ENCODE peak calls at places on chromosomes 13 and 19, in six cellular contexts. J, B, F, P, H and E are unnamed samples.

GRCh38 chr19:4575267-4575793 is 15.8 kb upstream of the SEMA6B start:
- DNase-seq in J (no peak), B (no peak), F (no peak), P (no peak), H (peak), E (no peak)

GRCh38 chr19:10292206-10292788 is 2.5 kb downstream of the ICAM5 start:
- DNase-seq in J (peak), B (peak), F (peak), P (peak), H (peak), E (peak)

GRCh38 chr13:71577127-71577526 is 289.9 kb downstream of the DACH1 start:
- DNase-seq in J (no peak), B (no peak), F (no peak), P (no peak), H (no peak), E (no peak)

GRCh38 chr13:93496985-93497673 is 270.5 kb downstream of the GPC6 start:
- DNase-seq in J (peak), B (no peak), F (no peak), P (no peak), H (no peak), E (no peak)

GRCh38 chr19:35248310-35249145 is at the start of gene LSR:
- DNase-seq in J (peak), B (peak), F (peak), P (peak), H (peak), E (peak)

GRCh38 chr13:43783820-43784219 is 3.0 kb downstream of the ENOX1 start:
- DNase-seq in J (no peak), B (no peak), F (no peak), P (no peak), H (no peak), E (no peak)

GRCh38 chr13:49701481-49701880 is 10.2 kb upstream of the EBPL start:
- DNase-seq in J (no peak), B (no peak), F (no peak), P (no peak), H (no peak), E (no peak)

GRCh38 chr13:58994077-58994476 is 1169.7 kb downstream of the DIAPH3 start:
- DNase-seq in J (no peak), B (no peak), F (no peak), P (no peak), H (no peak), E (no peak)

GRCh38 chr19:10975374-10976036 is 14.7 kb downstream of the SMARCA4 start:
- DNase-seq in J (no peak), B (no peak), F (peak), P (no peak), H (no peak), E (no peak)

GRCh38 chr13:46523972-46524737 is 28.8 kb upstream of the LRCH1 start:
- DNase-seq in J (no peak), B (no peak), F (no peak), P (no peak), H (no peak), E (no peak)

GRCh38 chr13:59950201-59950730 is 213.5 kb downstream of the DIAPH3 start:
- DNase-seq in J (no peak), B (no peak), F (no peak), P (no peak), H (no peak), E (no peak)

GRCh38 chr13:90803210-90803609 is 544.3 kb upstream of the MIR17HG start:
- DNase-seq in J (no peak), B (no peak), F (no peak), P (no peak), H (no peak), E (no peak)

GRCh38 chr19:33437351-33438015 is 64.0 kb downstream of the CEBPG start:
- DNase-seq in J (no peak), B (no peak), F (no peak), P (no peak), H (no peak), E (no peak)

GRCh38 chr19:35911790-35912189 is 3.7 kb upstream of the TYROBP start:
- DNase-seq in J (no peak), B (no peak), F (peak), P (no peak), H (no peak), E (no peak)

GRCh38 chr13:48151766-48152165 is 56.9 kb upstream of the MED4 start:
- DNase-seq in J (no peak), B (no peak), F (no peak), P (no peak), H (no peak), E (no peak)

GRCh38 chr13:80168089-80168850 is 172.7 kb downstream of the SPRY2 start:
- DNase-seq in J (no peak), B (no peak), F (no peak), P (no peak), H (no peak), E (no peak)

GRCh38 chr13:98837896-98838295 is 85.4 kb upstream of the SLC15A1 start:
- DNase-seq in J (no peak), B (no peak), F (no peak), P (no peak), H (no peak), E (no peak)

GRCh38 chr13:51728972-51729371 is 75.0 kb downstream of the DHRS12 start:
- DNase-seq in J (no peak), B (no peak), F (no peak), P (no peak), H (no peak), E (no peak)

GRCh38 chr13:45332831-45333219 is 8.2 kb downstream of the TPT1 start:
- DNase-seq in J (no peak), B (no peak), F (no peak), P (no peak), H (no peak), E (no peak)

GRCh38 chr19:14672043-14672872 is 2.4 kb downstream of the ADGRE3 start:
- DNase-seq in J (no peak), B (no peak), F (no peak), P (no peak), H (no peak), E (no peak)

GRCh38 chr13:114038211-114038613 is 64.3 kb upstream of the C13orf46 start:
- DNase-seq in J (no peak), B (no peak), F (no peak), P (no peak), H (no peak), E (no peak)

GRCh38 chr13:20923272-20923671 is 20.7 kb upstream of the XPO4 start:
- DNase-seq in J (no peak), B (no peak), F (no peak), P (no peak), H (no peak), E (no peak)

GRCh38 chr13:112735791-112736190 is 46.0 kb downstream of the ATP11A start:
- DNase-seq in J (no peak), B (no peak), F (no peak), P (no peak), H (peak), E (no peak)

GRCh38 chr19:18168673-18169381 is 4.8 kb upstream of the IFI30 start:
- DNase-seq in J (no peak), B (peak), F (no peak), P (no peak), H (no peak), E (no peak)

GRCh38 chr13:22062478-22063205 is 391.8 kb downstream of the FGF9 start:
- DNase-seq in J (no peak), B (no peak), F (no peak), P (no peak), H (no peak), E (no peak)

GRCh38 chr19:3851254-3852176 is 17.3 kb downstream of the ZFR2 start:
- DNase-seq in J (no peak), B (no peak), F (no peak), P (no peak), H (no peak), E (no peak)

GRCh38 chr13:42474954-42475353 is 99.0 kb upstream of the TNFSF11 start:
- DNase-seq in J (no peak), B (no peak), F (no peak), P (no peak), H (no peak), E (no peak)

GRCh38 chr13:89363144-89363543 is 1692.0 kb downstream of the SLITRK5 start:
- DNase-seq in J (no peak), B (no peak), F (no peak), P (no peak), H (peak), E (no peak)

GRCh38 chr13:53004605-53005004 is 24.0 kb upstream of the OLFM4 start:
- DNase-seq in J (peak), B (no peak), F (no peak), P (no peak), H (no peak), E (no peak)
- TF ChIP-seq CTCF in J (peak), B (no peak), F (no peak), P (no peak), H (no peak), E (no peak)

GRCh38 chr19:7679017-7679720 is 1.5 kb upstream of the TRAPPC5 start:
- DNase-seq in J (peak), B (peak), F (no peak), P (peak), H (no peak), E (no peak)
- TF ChIP-seq CTCF in J (peak), B (no peak), F (no peak), P (peak), H (no peak), E (no peak)

GRCh38 chr13:39209731-39210633 is 171.7 kb downstream of the NHLRC3 start:
- DNase-seq in J (no peak), B (no peak), F (no peak), P (no peak), H (no peak), E (no peak)

GRCh38 chr13:39215971-39216370 is 177.7 kb downstream of the NHLRC3 start:
- DNase-seq in J (no peak), B (no peak), F (no peak), P (no peak), H (no peak), E (no peak)

GRCh38 chr13:39210961-39211534 is 172.8 kb downstream of the NHLRC3 start:
- DNase-seq in J (no peak), B (no peak), F (no peak), P (no peak), H (no peak), E (no peak)
- TF ChIP-seq CTCF in J (no peak), B (no peak), F (no peak), P (no peak), H (no peak), E (no peak)

GRCh38 chr13:26718872-26719271 is 41.7 kb downstream of the GPR12 start:
- DNase-seq in J (no peak), B (no peak), F (no peak), P (no peak), H (no peak), E (no peak)

GRCh38 chr13:26716984-26717383 is 43.6 kb downstream of the GPR12 start:
- DNase-seq in J (no peak), B (no peak), F (no peak), P (no peak), H (no peak), E (peak)

GRCh38 chr13:26721251-26721939 is 39.2 kb downstream of the GPR12 start:
- DNase-seq in J (peak), B (no peak), F (peak), P (peak), H (no peak), E (peak)

GRCh38 chr13:26718146-26718545 is 42.4 kb downstream of the GPR12 start:
- DNase-seq in J (no peak), B (no peak), F (no peak), P (no peak), H (no peak), E (no peak)

DNA sequence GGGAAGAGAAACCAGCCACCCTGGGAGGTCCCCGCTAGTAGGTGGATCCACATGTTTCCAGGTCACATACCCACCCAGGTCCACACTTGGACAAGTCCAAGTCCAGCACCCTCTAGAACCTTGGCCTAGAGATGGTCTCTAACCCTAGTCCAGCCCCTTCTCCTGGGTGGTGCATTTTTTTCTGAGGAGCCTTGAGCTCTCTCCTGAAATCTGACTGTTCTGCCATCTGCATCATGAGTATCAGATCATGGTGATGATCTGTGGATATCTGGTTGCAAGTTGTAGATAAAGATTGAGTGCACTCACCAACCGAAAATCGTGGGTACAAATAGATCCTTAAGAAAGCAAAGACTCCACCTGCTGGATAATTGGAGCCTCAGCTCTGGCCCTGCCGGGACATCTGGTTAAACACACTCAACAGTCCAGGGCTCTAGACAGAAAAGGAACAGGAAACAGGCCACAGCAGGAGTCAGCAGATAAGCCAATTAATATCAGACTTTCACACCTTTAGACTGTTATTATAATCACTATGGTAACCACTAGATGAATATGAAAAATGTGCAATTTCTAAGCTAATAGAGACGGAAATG is 41.1 kb downstream of the GPR12 start:
- DNase-seq in J (peak), B (no peak), F (no peak), P (no peak), H (no peak), E (no peak)
- TF ChIP-seq CTCF in J (peak), B (no peak), F (no peak), P (no peak), H (no peak), E (peak)

DNA sequence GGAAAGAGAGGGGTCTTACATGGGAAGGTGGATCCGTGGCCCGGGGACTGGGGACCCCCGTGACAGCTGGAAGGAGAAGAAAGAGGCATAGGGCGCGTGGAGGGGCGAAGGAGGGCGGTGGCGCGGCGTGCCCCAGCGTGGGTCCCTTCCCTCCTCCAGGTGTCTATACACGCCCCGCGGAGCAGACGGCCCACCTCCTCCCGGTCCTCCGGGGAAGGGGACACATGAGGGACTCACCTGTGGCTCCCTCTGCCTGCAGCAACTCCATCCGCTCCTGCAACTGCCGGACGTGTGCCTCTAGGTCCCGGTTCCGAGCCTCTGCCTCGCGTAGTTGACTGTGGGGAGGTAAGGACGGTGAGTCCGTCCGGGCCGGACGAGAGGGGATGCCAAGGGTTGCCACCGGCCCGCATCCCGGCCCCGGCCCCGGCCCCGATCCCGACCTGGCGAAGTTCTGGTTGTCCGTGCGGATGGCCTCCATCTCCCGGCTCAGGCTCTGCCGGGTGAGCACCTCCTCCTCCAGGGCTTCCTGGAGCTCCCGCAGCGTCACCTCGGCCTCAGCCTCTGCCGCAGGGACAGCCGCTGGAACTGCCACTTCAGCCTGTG is 2.4 kb upstream of the SIX5 start:
- DNase-seq in J (no peak), B (no peak), F (peak), P (no peak), H (peak), E (no peak)
- TF ChIP-seq CTCF in J (no peak), B (no peak), F (no peak), P (no peak), H (no peak), E (no peak)

GRCh38 chr13:24280722-24281121 is 28.7 kb upstream of the C1QTNF9 start:
- DNase-seq in J (no peak), B (no peak), F (peak), P (no peak), H (no peak), E (no peak)
- TF ChIP-seq CTCF in J (no peak), B (no peak), F (no peak), P (no peak), H (no peak), E (no peak)

GRCh38 chr19:31448221-31448657 is 99.0 kb upstream of the TSHZ3 start:
- DNase-seq in J (no peak), B (no peak), F (peak), P (no peak), H (no peak), E (no peak)

GRCh38 chr19:31444931-31445330 is 95.7 kb upstream of the TSHZ3 start:
- DNase-seq in J (no peak), B (no peak), F (no peak), P (no peak), H (no peak), E (no peak)

GRCh38 chr19:31450696-31451095 is 101.5 kb upstream of the TSHZ3 start:
- DNase-seq in J (no peak), B (no peak), F (no peak), P (no peak), H (no peak), E (no peak)

GRCh38 chr19:31449379-31449778 is 100.1 kb upstream of the TSHZ3 start:
- DNase-seq in J (no peak), B (no peak), F (no peak), P (no peak), H (no peak), E (no peak)

DNA sequence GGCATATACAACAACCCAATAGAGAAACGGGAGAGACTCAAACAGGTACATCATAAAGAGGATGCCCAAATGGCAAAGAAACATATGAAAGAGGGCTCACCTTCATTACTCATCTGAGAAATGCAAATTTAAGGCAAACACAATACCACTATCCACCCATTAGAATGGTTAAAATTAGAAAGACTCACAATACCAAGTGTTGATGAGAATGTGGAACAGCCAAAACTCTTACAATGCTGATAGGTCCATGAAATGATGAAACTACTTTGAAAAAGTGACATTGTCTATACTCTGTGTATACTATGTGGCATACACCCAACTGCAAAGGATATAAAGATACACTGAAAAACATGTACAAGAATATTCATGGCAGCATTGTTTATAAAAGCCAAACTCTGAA is 96.2 kb upstream of the TSHZ3 start:
- DNase-seq in J (no peak), B (no peak), F (no peak), P (no peak), H (no peak), E (no peak)
- TF ChIP-seq CTCF in J (no peak), B (no peak), F (no peak), P (no peak), H (no peak), E (no peak)

DNA sequence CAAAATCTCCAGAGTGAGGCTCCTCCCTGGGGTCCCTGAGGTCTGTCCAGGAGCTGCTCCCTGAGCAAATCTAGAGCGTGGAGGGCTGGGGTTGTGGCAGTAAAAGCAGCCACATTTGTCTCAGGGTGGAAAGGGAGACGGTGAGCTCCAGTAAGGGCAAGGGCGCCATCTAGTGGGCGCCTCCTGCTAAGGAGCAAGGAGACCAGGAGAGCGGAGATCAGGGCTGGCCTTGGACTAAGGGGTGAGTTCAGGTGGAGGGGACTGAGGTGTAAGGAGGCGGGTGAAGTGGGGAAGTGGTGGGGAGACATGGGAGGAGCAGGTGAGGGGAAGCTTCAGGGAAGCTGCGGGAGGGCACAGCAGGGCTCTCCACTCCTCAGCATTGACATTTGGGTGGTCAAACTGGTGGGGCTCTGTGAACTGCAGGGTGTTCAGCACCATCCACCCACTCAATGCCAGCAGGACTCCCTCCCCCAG is 5.3 kb upstream of the CEACAM21 start:
- DNase-seq in J (peak), B (peak), F (peak), P (peak), H (peak), E (no peak)
- TF ChIP-seq CTCF in J (peak), B (peak), F (no peak), P (peak), H (peak), E (peak)

DNA sequence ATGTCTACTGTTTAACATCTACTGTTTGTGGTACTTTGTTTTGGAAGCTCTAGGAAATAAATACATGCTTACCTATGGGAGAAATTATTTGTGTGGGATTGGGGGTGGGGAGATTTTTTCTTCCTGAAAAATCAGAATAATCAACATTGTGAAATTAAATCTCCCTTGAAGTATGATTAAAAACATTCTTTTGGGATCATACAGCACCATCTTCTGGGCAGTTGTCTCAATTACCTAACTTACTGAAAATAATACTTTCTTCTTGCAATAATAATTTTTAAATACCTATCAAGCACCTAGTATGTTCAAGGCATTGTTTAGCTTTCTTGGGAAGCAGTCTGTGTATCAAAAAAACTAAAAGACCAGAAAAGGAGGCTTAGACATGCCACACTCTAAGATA is 576.5 kb upstream of the ARGLU1 start:
- DNase-seq in J (no peak), B (no peak), F (no peak), P (no peak), H (no peak), E (no peak)
- TF ChIP-seq CTCF in J (no peak), B (no peak), F (no peak), P (no peak), H (no peak), E (peak)